ENCODE peak calls at places on chromosomes 3 and 15, in eight cellular contexts. One of them, this sample, is unnamed.
A peak's percentile ranks its signal among the peaks of the same experiment; 100 is the strongest.

GRCh38 chr3:129004639-129005295 is 3.7 kb downstream of the EFCC1 start:
- DNase-seq in progenitor cell of endocrine pancreas: no peak
- DNase-seq in neural crest cell: no peak
- DNase-seq in CD8-positive, alpha-beta T cell: no peak
- DNase-seq in transverse colon: no peak
- DNase-seq in breast epithelium: no peak
- DNase-seq in A549: no peak
- DNase-seq in epithelial cell of esophagus: no peak
- DNase-seq in this sample: no peak

GRCh38 chr3:126313580-126314304 is 43.5 kb downstream of the KLF15 start:
- DNase-seq in epithelial cell of esophagus: no peak
- DNase-seq in progenitor cell of endocrine pancreas: no peak
- DNase-seq in transverse colon: no peak
- DNase-seq in A549: no peak
- DNase-seq in CD8-positive, alpha-beta T cell: no peak
- DNase-seq in breast epithelium: no peak
- DNase-seq in neural crest cell: no peak
- DNase-seq in this sample: no peak

GRCh38 chr15:47384316-47384715 is 333.0 kb upstream of the SEMA6D start:
- DNase-seq in transverse colon: no peak
- DNase-seq in A549: no peak
- DNase-seq in breast epithelium: no peak
- DNase-seq in neural crest cell: no peak
- DNase-seq in progenitor cell of endocrine pancreas: no peak
- DNase-seq in CD8-positive, alpha-beta T cell: no peak
- DNase-seq in epithelial cell of esophagus: peak; percentile 92
- DNase-seq in this sample: no peak

GRCh38 chr3:9279959-9280358 is 30.5 kb upstream of the SRGAP3 start:
- DNase-seq in neural crest cell: peak; percentile 44
- DNase-seq in A549: no peak
- DNase-seq in CD8-positive, alpha-beta T cell: no peak
- DNase-seq in progenitor cell of endocrine pancreas: no peak
- DNase-seq in transverse colon: no peak
- DNase-seq in epithelial cell of esophagus: peak; percentile 27
- DNase-seq in breast epithelium: no peak
- DNase-seq in this sample: no peak

GRCh38 chr3:123448503-123449091 is at the start of gene ADCY5:
- DNase-seq in CD8-positive, alpha-beta T cell: no peak
- DNase-seq in A549: no peak
- DNase-seq in breast epithelium: no peak
- DNase-seq in epithelial cell of esophagus: peak; percentile 7
- DNase-seq in transverse colon: peak; percentile 33
- DNase-seq in progenitor cell of endocrine pancreas: no peak
- DNase-seq in neural crest cell: peak; percentile 16
- DNase-seq in this sample: peak; percentile 48

GRCh38 chr3:32334675-32335074 is 57.0 kb upstream of the CMTM7 start:
- DNase-seq in breast epithelium: no peak
- DNase-seq in progenitor cell of endocrine pancreas: no peak
- DNase-seq in transverse colon: no peak
- DNase-seq in epithelial cell of esophagus: peak; percentile 22
- DNase-seq in CD8-positive, alpha-beta T cell: peak; percentile 61
- DNase-seq in A549: no peak
- DNase-seq in neural crest cell: no peak
- DNase-seq in this sample: peak; percentile 50

GRCh38 chr15:81221449-81221848 is 24.8 kb downstream of the IL16 start:
- DNase-seq in epithelial cell of esophagus: no peak
- DNase-seq in A549: no peak
- DNase-seq in CD8-positive, alpha-beta T cell: no peak
- DNase-seq in progenitor cell of endocrine pancreas: no peak
- DNase-seq in breast epithelium: no peak
- DNase-seq in neural crest cell: no peak
- DNase-seq in transverse colon: no peak
- DNase-seq in this sample: no peak

GRCh38 chr3:134242649-134243637 is 7.7 kb downstream of the RYK start:
- DNase-seq in progenitor cell of endocrine pancreas: no peak
- DNase-seq in neural crest cell: no peak
- DNase-seq in epithelial cell of esophagus: peak; percentile 91
- DNase-seq in CD8-positive, alpha-beta T cell: no peak
- DNase-seq in breast epithelium: no peak
- DNase-seq in transverse colon: no peak
- DNase-seq in A549: no peak
- DNase-seq in this sample: no peak

GRCh38 chr3:13091898-13092620 is 18.8 kb upstream of the IQSEC1 start:
- DNase-seq in A549: peak; percentile 83
- DNase-seq in progenitor cell of endocrine pancreas: peak; percentile 82
- DNase-seq in breast epithelium: peak; percentile 94
- DNase-seq in epithelial cell of esophagus: peak; percentile 78
- DNase-seq in CD8-positive, alpha-beta T cell: peak; percentile 82
- DNase-seq in neural crest cell: peak; percentile 86
- DNase-seq in transverse colon: peak; percentile 88
- DNase-seq in this sample: peak; percentile 85

GRCh38 chr3:74605437-74605836 is 9.0 kb downstream of the CNTN3 start:
- DNase-seq in transverse colon: no peak
- DNase-seq in A549: no peak
- DNase-seq in CD8-positive, alpha-beta T cell: no peak
- DNase-seq in progenitor cell of endocrine pancreas: no peak
- DNase-seq in epithelial cell of esophagus: no peak
- DNase-seq in breast epithelium: no peak
- DNase-seq in neural crest cell: no peak
- DNase-seq in this sample: no peak

GRCh38 chr3:25456723-25457122 is 28.7 kb downstream of the RARB start:
- DNase-seq in epithelial cell of esophagus: no peak
- DNase-seq in neural crest cell: no peak
- DNase-seq in A549: no peak
- DNase-seq in transverse colon: no peak
- DNase-seq in breast epithelium: no peak
- DNase-seq in CD8-positive, alpha-beta T cell: no peak
- DNase-seq in progenitor cell of endocrine pancreas: no peak
- DNase-seq in this sample: no peak

GRCh38 chr3:48289659-48290058 is 43.8 kb downstream of the SPINK8 start:
- DNase-seq in neural crest cell: no peak
- DNase-seq in epithelial cell of esophagus: no peak
- DNase-seq in CD8-positive, alpha-beta T cell: no peak
- DNase-seq in progenitor cell of endocrine pancreas: no peak
- DNase-seq in breast epithelium: no peak
- DNase-seq in transverse colon: no peak
- DNase-seq in A549: no peak
- DNase-seq in this sample: no peak

GRCh38 chr15:48855501-48856440 is 22.2 kb upstream of the EID1 start:
- DNase-seq in breast epithelium: no peak
- DNase-seq in CD8-positive, alpha-beta T cell: no peak
- DNase-seq in transverse colon: peak; percentile 40
- DNase-seq in epithelial cell of esophagus: peak; percentile 48
- DNase-seq in A549: peak; percentile 15
- DNase-seq in neural crest cell: no peak
- DNase-seq in progenitor cell of endocrine pancreas: no peak
- DNase-seq in this sample: no peak

GRCh38 chr3:30768703-30769550 is 125.5 kb downstream of the GADL1 start:
- DNase-seq in neural crest cell: peak; percentile 80
- DNase-seq in A549: peak; percentile 43
- DNase-seq in transverse colon: peak; percentile 69
- DNase-seq in epithelial cell of esophagus: peak; percentile 71
- DNase-seq in breast epithelium: peak; percentile 60
- DNase-seq in progenitor cell of endocrine pancreas: peak; percentile 61
- DNase-seq in CD8-positive, alpha-beta T cell: peak; percentile 76
- DNase-seq in this sample: peak; percentile 30

GRCh38 chr15:43220991-43221403 is at the start of gene EPB42:
- DNase-seq in A549: no peak
- DNase-seq in breast epithelium: no peak
- DNase-seq in CD8-positive, alpha-beta T cell: no peak
- DNase-seq in transverse colon: no peak
- DNase-seq in progenitor cell of endocrine pancreas: no peak
- DNase-seq in epithelial cell of esophagus: no peak
- DNase-seq in neural crest cell: no peak
- DNase-seq in this sample: no peak
- TF ChIP-seq CTCF in A549: no peak
- TF ChIP-seq CTCF in breast epithelium: no peak
- TF ChIP-seq CTCF in CD8-positive, alpha-beta T cell: no peak
- TF ChIP-seq CTCF in transverse colon: no peak
- TF ChIP-seq CTCF in progenitor cell of endocrine pancreas: no peak
- TF ChIP-seq CTCF in epithelial cell of esophagus: no peak
- TF ChIP-seq CTCF in neural crest cell: no peak
- TF ChIP-seq CTCF in this sample: no peak

DNA sequence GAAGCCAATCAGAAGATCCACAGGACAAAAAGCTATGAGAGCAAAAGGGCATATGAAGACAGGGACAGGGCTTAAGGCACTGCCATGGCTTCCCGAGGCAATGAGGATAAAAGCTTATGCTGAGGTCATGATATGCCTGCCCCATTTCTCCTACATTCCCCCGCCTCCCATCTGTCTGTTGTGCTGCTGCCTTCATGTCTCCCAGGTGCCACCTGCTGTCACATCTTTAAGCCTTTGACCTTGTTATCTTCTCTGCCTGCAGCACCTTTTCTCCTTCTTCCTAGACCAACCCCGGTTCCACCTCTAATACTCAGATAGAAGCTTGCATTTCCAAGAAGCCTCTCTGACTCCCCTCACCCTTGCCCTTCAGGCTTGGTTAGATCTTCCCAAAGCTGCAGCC is 213.8 kb downstream of the ARRDC4 start:
- DNase-seq in CD8-positive, alpha-beta T cell: no peak
- DNase-seq in epithelial cell of esophagus: peak; percentile 66
- DNase-seq in transverse colon: peak; percentile 11
- DNase-seq in progenitor cell of endocrine pancreas: no peak
- DNase-seq in breast epithelium: no peak
- DNase-seq in neural crest cell: no peak
- DNase-seq in A549: no peak
- DNase-seq in this sample: no peak
- TF ChIP-seq CTCF in CD8-positive, alpha-beta T cell: no peak
- TF ChIP-seq CTCF in epithelial cell of esophagus: peak; percentile 49
- TF ChIP-seq CTCF in transverse colon: no peak
- TF ChIP-seq CTCF in progenitor cell of endocrine pancreas: no peak
- TF ChIP-seq CTCF in breast epithelium: no peak
- TF ChIP-seq CTCF in neural crest cell: no peak
- TF ChIP-seq CTCF in A549: no peak
- TF ChIP-seq CTCF in this sample: no peak

DNA sequence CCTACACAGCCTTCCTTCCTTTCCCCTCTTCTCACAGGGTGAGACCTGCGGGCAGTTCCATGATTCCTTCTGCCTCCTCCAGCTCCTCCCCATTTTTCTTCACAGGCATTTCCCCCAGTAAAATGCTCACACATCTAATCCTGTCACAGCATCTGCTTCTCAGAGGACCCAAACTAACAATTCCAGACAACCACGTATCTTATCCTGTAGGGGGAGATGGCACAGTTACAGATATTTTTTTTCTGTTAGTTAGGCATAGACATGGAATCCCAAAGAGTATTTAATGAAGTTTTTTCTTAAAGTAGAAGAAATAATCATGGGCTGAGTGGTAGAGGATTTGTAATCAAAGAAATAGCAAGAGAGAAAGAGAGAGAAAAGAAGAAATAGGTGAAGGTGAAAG is 373.1 kb upstream of the ADAMTS9 start:
- DNase-seq in progenitor cell of endocrine pancreas: no peak
- DNase-seq in breast epithelium: no peak
- DNase-seq in epithelial cell of esophagus: no peak
- DNase-seq in neural crest cell: no peak
- DNase-seq in transverse colon: no peak
- DNase-seq in A549: no peak
- DNase-seq in CD8-positive, alpha-beta T cell: no peak
- DNase-seq in this sample: no peak
- TF ChIP-seq CTCF in progenitor cell of endocrine pancreas: no peak
- TF ChIP-seq CTCF in breast epithelium: no peak
- TF ChIP-seq CTCF in epithelial cell of esophagus: no peak
- TF ChIP-seq CTCF in neural crest cell: no peak
- TF ChIP-seq CTCF in transverse colon: no peak
- TF ChIP-seq CTCF in A549: no peak
- TF ChIP-seq CTCF in CD8-positive, alpha-beta T cell: no peak
- TF ChIP-seq CTCF in this sample: no peak

DNA sequence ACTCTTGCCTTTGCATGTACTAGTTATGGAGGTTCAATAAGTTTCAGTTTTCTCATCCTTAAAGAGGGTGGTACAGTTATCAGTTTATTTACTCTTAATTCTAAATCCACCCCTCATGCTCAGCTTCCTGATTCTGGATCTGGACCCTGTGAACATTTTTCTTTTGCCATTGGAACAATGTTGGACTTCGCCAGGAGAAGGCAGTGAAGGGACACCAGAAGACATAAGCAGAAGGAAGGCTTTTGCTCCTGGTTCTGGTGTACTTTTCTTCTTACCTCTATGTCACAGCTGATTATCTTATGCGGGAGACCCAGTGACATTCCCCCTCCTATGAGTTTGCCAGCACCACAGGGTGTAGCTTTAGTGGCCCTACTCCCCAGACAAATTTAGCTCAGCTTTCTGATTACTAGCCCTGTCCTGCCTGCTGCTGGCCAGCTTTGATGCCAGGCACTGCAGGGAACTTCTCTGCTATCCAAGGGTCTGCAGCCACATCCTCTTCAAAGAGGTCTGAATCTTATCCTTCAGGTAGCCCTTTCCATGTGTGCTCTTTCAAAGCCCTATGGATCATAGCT is 466.3 kb upstream of the EPHA3 start:
- DNase-seq in transverse colon: no peak
- DNase-seq in A549: no peak
- DNase-seq in neural crest cell: no peak
- DNase-seq in CD8-positive, alpha-beta T cell: no peak
- DNase-seq in breast epithelium: no peak
- DNase-seq in progenitor cell of endocrine pancreas: no peak
- DNase-seq in epithelial cell of esophagus: peak; percentile 11
- DNase-seq in this sample: no peak
- TF ChIP-seq CTCF in transverse colon: no peak
- TF ChIP-seq CTCF in A549: no peak
- TF ChIP-seq CTCF in neural crest cell: no peak
- TF ChIP-seq CTCF in CD8-positive, alpha-beta T cell: no peak
- TF ChIP-seq CTCF in breast epithelium: no peak
- TF ChIP-seq CTCF in progenitor cell of endocrine pancreas: no peak
- TF ChIP-seq CTCF in epithelial cell of esophagus: peak; percentile 55
- TF ChIP-seq CTCF in this sample: no peak

GRCh38 chr3:26484140-26484539 is 138.4 kb upstream of the LRRC3B start:
- DNase-seq in CD8-positive, alpha-beta T cell: no peak
- DNase-seq in neural crest cell: no peak
- DNase-seq in progenitor cell of endocrine pancreas: peak; percentile 9
- DNase-seq in transverse colon: no peak
- DNase-seq in epithelial cell of esophagus: peak; percentile 42
- DNase-seq in breast epithelium: no peak
- DNase-seq in A549: no peak
- DNase-seq in this sample: no peak
- TF ChIP-seq CTCF in CD8-positive, alpha-beta T cell: no peak
- TF ChIP-seq CTCF in neural crest cell: peak; percentile 49
- TF ChIP-seq CTCF in progenitor cell of endocrine pancreas: peak; percentile 48
- TF ChIP-seq CTCF in transverse colon: no peak
- TF ChIP-seq CTCF in epithelial cell of esophagus: peak; percentile 27
- TF ChIP-seq CTCF in breast epithelium: no peak
- TF ChIP-seq CTCF in A549: no peak
- TF ChIP-seq CTCF in this sample: peak; percentile 3

DNA sequence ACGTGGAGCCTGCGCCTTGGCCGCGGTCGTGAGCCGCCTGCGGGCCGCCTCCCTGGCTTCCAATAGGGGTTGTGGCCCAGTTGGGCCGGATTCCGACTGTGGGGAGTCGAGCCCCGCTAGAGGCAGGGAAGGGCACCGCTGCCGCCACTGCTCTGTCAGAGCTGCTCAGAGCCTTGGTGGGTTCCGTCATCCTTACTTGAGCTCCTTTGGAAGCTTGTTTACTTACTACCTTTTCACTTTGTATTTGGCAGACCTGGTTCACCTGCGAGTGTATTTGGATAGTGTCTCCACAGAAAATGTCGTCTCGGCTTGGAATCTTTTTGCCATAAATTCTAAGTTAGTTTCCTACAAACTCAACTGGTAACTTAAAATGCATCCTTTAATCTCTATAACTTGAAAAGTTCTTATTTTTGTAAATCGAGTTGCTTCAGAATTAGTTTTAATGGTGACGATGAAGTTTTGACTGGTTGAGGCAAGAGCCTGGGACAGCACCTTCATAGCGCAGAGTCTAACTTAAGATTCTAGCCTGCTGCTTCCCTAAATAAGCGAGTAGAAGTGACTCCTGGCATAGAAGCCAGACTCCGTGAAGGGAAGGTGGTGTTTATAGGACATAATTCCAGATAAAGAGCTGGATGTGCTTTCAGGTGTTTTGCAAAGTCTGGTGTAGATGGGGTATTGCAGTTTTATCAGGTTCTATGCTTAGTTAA is 800 bp downstream of the DAG1 start:
- DNase-seq in breast epithelium: no peak
- DNase-seq in progenitor cell of endocrine pancreas: no peak
- DNase-seq in A549: no peak
- DNase-seq in CD8-positive, alpha-beta T cell: no peak
- DNase-seq in transverse colon: no peak
- DNase-seq in epithelial cell of esophagus: peak; percentile 27
- DNase-seq in neural crest cell: no peak
- DNase-seq in this sample: no peak
- TF ChIP-seq CTCF in breast epithelium: no peak
- TF ChIP-seq CTCF in progenitor cell of endocrine pancreas: no peak
- TF ChIP-seq CTCF in A549: no peak
- TF ChIP-seq CTCF in CD8-positive, alpha-beta T cell: no peak
- TF ChIP-seq CTCF in transverse colon: no peak
- TF ChIP-seq CTCF in epithelial cell of esophagus: no peak
- TF ChIP-seq CTCF in neural crest cell: peak; percentile 16
- TF ChIP-seq CTCF in this sample: no peak

This sample was measured in GM13977.